ENCODE peak calls at places on chromosomes 4 and X, in seven cellular contexts. J is neuronal stem cell, C is IMR-90, H is H9, L is mesenchymal stem cell, A is mesendoderm, X is trophoblast cell. D is an unnamed sample.

GRCh38 chr4:104966349-104967033 is 180.2 kb upstream of the TET2 start:
- DNase-seq in J (no peak), C (no peak), H (no peak), L (no peak), A (no peak), X (no peak), D (no peak)

GRCh38 chr4:186570193-186570996 is 15.0 kb upstream of the MTNR1A start:
- DNase-seq in J (no peak), C (peak), H (no peak), L (peak), A (no peak), X (peak), D (no peak)

GRCh38 chrX:49876750-49877149 is 2.5 kb upstream of the USP27X start:
- DNase-seq in J (no peak), C (peak), H (no peak), L (peak), A (peak), X (peak), D (no peak)

GRCh38 chrX:40282348-40282747 is 184.6 kb upstream of the BCOR start:
- DNase-seq in J (no peak), C (no peak), H (no peak), L (no peak), A (no peak), X (no peak), D (no peak)

GRCh38 chrX:40169193-40170086 is 71.7 kb upstream of the BCOR start:
- DNase-seq in J (no peak), C (peak), H (peak), L (peak), A (peak), X (peak), D (peak)

GRCh38 chr4:103375278-103375677 is 177.1 kb upstream of the CENPE start:
- DNase-seq in J (no peak), C (peak), H (no peak), L (no peak), A (no peak), X (no peak), D (no peak)

GRCh38 chr4:30946288-30946687 is 226.1 kb downstream of the PCDH7 start:
- DNase-seq in J (no peak), C (no peak), H (no peak), L (no peak), A (peak), X (no peak), D (no peak)

GRCh38 chr4:24845884-24846283 is 50.5 kb downstream of the SOD3 start:
- DNase-seq in J (no peak), C (no peak), H (no peak), L (no peak), A (no peak), X (no peak), D (no peak)

GRCh38 chrX:140916891-140917290 is 85.5 kb upstream of the SPANXB1 start:
- DNase-seq in J (no peak), C (no peak), H (no peak), L (no peak), A (no peak), X (no peak), D (no peak)

GRCh38 chr4:15963001-15963451 is at the start of gene FGFBP2:
- DNase-seq in J (no peak), C (peak), H (peak), L (peak), A (peak), X (no peak), D (peak)

GRCh38 chr4:89166971-89167475 is 55.7 kb downstream of the TIGD2 start:
- DNase-seq in J (no peak), C (no peak), H (no peak), L (no peak), A (no peak), X (no peak), D (no peak)

GRCh38 chr4:6055436-6055835 is 37.2 kb upstream of the C4orf50 start:
- DNase-seq in J (no peak), C (no peak), H (no peak), L (no peak), A (no peak), X (no peak), D (no peak)

GRCh38 chr4:77586953-77587383 is 18.7 kb upstream of the CXCL13 start:
- DNase-seq in J (no peak), C (no peak), H (no peak), L (no peak), A (no peak), X (no peak), D (no peak)

GRCh38 chr4:73619351-73619750 is 885 bp downstream of the RASSF6 start:
- DNase-seq in J (no peak), C (no peak), H (no peak), L (no peak), A (no peak), X (no peak), D (no peak)

GRCh38 chrX:41029332-41029731 is 55.9 kb upstream of the USP9X start:
- DNase-seq in J (no peak), C (peak), H (no peak), L (peak), A (no peak), X (no peak), D (no peak)

GRCh38 chr4:72112514-72113156 is 80.8 kb downstream of the NPFFR2 start:
- DNase-seq in J (no peak), C (peak), H (no peak), L (peak), A (peak), X (peak), D (no peak)

GRCh38 chrX:130174937-130175336 is 3.2 kb downstream of the RAB33A start:
- DNase-seq in J (no peak), C (no peak), H (no peak), L (no peak), A (no peak), X (no peak), D (no peak)

GRCh38 chr4:159455675-159456235 is 352.9 kb downstream of the RAPGEF2 start:
- DNase-seq in J (peak), C (peak), H (no peak), L (peak), A (peak), X (peak), D (no peak)

GRCh38 chr4:27886075-27886474 is 1025.4 kb downstream of the STIM2 start:
- DNase-seq in J (no peak), C (no peak), H (no peak), L (no peak), A (no peak), X (no peak), D (no peak)

GRCh38 chr4:164874791-164875190 is 2.2 kb upstream of the APELA start:
- DNase-seq in J (no peak), C (no peak), H (no peak), L (no peak), A (peak), X (no peak), D (no peak)

GRCh38 chr4:92299152-92299551 is 4.6 kb upstream of the GRID2 start:
- DNase-seq in J (no peak), C (peak), H (no peak), L (no peak), A (no peak), X (no peak), D (no peak)

GRCh38 chr4:97911236-97911906 is 231.9 kb downstream of the STPG2 start:
- DNase-seq in J (peak), C (no peak), H (peak), L (no peak), A (peak), X (no peak), D (no peak)

GRCh38 chr4:71216316-71216959 is 122.4 kb upstream of the SLC4A4 start:
- DNase-seq in J (no peak), C (no peak), H (no peak), L (no peak), A (no peak), X (no peak), D (no peak)

GRCh38 chr4:176002007-176002623 is 63.5 kb upstream of the WDR17 start:
- DNase-seq in J (peak), C (no peak), H (peak), L (peak), A (peak), X (peak), D (peak)

GRCh38 chrX:108348525-108348924 is 89.7 kb downstream of the COL4A6 start:
- DNase-seq in J (no peak), C (no peak), H (no peak), L (no peak), A (no peak), X (no peak), D (no peak)

GRCh38 chr4:8230033-8230432 is 30.9 kb downstream of the SH3TC1 start:
- DNase-seq in J (no peak), C (no peak), H (no peak), L (no peak), A (no peak), X (no peak), D (no peak)

GRCh38 chr4:87192155-87192919 is 28.1 kb downstream of the KLHL8 start:
- DNase-seq in J (no peak), C (no peak), H (no peak), L (no peak), A (no peak), X (no peak), D (no peak)

GRCh38 chrX:72131317-72132294 is at the start of gene RTL5:
- DNase-seq in J (peak), C (peak), H (peak), L (peak), A (peak), X (peak), D (no peak)

GRCh38 chrX:107683124-107683895 is 55.0 kb downstream of the PRPS1 start:
- DNase-seq in J (no peak), C (no peak), H (no peak), L (peak), A (no peak), X (no peak), D (no peak)

GRCh38 chr4:105306158-105306781 is 159.6 kb downstream of the TET2 start:
- DNase-seq in J (no peak), C (no peak), H (no peak), L (no peak), A (no peak), X (no peak), D (no peak)

GRCh38 chrX:72271091-72271490 is 6.0 kb downstream of the RPS4X start:
- DNase-seq in J (no peak), C (no peak), H (no peak), L (no peak), A (no peak), X (no peak), D (no peak)

GRCh38 chr4:60944070-60944469 is 256.1 kb upstream of the ADGRL3 start:
- DNase-seq in J (no peak), C (no peak), H (no peak), L (peak), A (no peak), X (no peak), D (no peak)

GRCh38 chr4:60945641-60946040 is 254.5 kb upstream of the ADGRL3 start:
- DNase-seq in J (no peak), C (no peak), H (no peak), L (peak), A (peak), X (no peak), D (no peak)

GRCh38 chr4:60952921-60953320 is 247.2 kb upstream of the ADGRL3 start:
- DNase-seq in J (no peak), C (no peak), H (no peak), L (no peak), A (no peak), X (peak), D (no peak)

GRCh38 chr4:60948008-60948407 is 252.1 kb upstream of the ADGRL3 start:
- DNase-seq in J (no peak), C (peak), H (no peak), L (peak), A (no peak), X (peak), D (no peak)
- H2BK5ac ChIP-seq in J (no peak), C (no peak), H (no peak), L (no peak), A (no peak), X (no peak), D (no peak)

GRCh38 chr4:127124919-127125318 is 507.8 kb upstream of the INTU start:
- DNase-seq in J (no peak), C (peak), H (no peak), L (peak), A (peak), X (no peak), D (no peak)
- H2BK5ac ChIP-seq in J (no peak), C (no peak), H (no peak), L (no peak), A (no peak), X (no peak), D (no peak)

GRCh38 chr4:68388347-68388746 is 38.5 kb upstream of the YTHDC1 start:
- DNase-seq in J (no peak), C (no peak), H (no peak), L (no peak), A (no peak), X (no peak), D (no peak)
- H2BK5ac ChIP-seq in J (no peak), C (no peak), H (no peak), L (no peak), A (no peak), X (no peak), D (no peak)

GRCh38 chr4:80386281-80386886 is 50.9 kb downstream of the CFAP299 start:
- DNase-seq in J (no peak), C (no peak), H (no peak), L (no peak), A (no peak), X (no peak), D (no peak)
- H2BK5ac ChIP-seq in J (no peak), C (no peak), H (no peak), L (no peak), A (no peak), X (no peak), D (no peak)

GRCh38 chrX:110168585-110168984 is 149.3 kb downstream of the AMMECR1 start:
- DNase-seq in J (no peak), C (peak), H (no peak), L (no peak), A (no peak), X (no peak), D (no peak)

GRCh38 chrX:110172215-110172614 is 145.7 kb downstream of the AMMECR1 start:
- DNase-seq in J (no peak), C (no peak), H (no peak), L (no peak), A (no peak), X (no peak), D (no peak)

GRCh38 chrX:110170029-110170428 is 147.9 kb downstream of the AMMECR1 start:
- DNase-seq in J (no peak), C (no peak), H (no peak), L (no peak), A (no peak), X (no peak), D (no peak)

GRCh38 chrX:110171442-110171841 is 146.4 kb downstream of the AMMECR1 start:
- DNase-seq in J (no peak), C (peak), H (no peak), L (peak), A (no peak), X (no peak), D (no peak)

GRCh38 chrX:110167952-110168451 is 149.9 kb downstream of the AMMECR1 start:
- DNase-seq in J (peak), C (no peak), H (peak), L (peak), A (peak), X (peak), D (peak)
- H2BK5ac ChIP-seq in J (no peak), C (no peak), H (no peak), L (no peak), A (no peak), X (no peak), D (no peak)

GRCh38 chrX:155266446-155266845 is 2.2 kb upstream of the RAB39B start:
- DNase-seq in J (no peak), C (no peak), H (no peak), L (no peak), A (no peak), X (no peak), D (no peak)
- H2BK5ac ChIP-seq in J (no peak), C (no peak), H (no peak), L (no peak), A (no peak), X (no peak), D (no peak)

D was measured in H1.